ENCODE peak calls at places on chromosome 1, in ten cellular contexts. Q is heart left ventricle, E is foreskin fibroblast, V is ascending aorta, Z is right atrium auricular region, F is mucosa of descending colon, X is spleen, N is prostate gland, C is testis, Y is HCT116. K is an unnamed sample.

GRCh38 chr1:225462714-225463574 is 35.1 kb upstream of the LBR start:
- DNase-seq in Q (no peak), E (peak; percentile 42), V (no peak), Z (no peak), F (peak; percentile 66), X (peak; percentile 44), N (no peak), C (no peak), Y (no peak), K (no peak)

GRCh38 chr1:97033949-97034348 is 312.4 kb downstream of the PTBP2 start:
- DNase-seq in Q (no peak), E (no peak), V (no peak), Z (no peak), F (no peak), X (no peak), N (no peak), C (no peak), Y (no peak), K (no peak)

GRCh38 chr1:231216515-231216914 is 24.5 kb upstream of the GNPAT start:
- DNase-seq in Q (no peak), E (no peak), V (no peak), Z (no peak), F (peak; percentile 63), X (peak; percentile 65), N (no peak), C (no peak), Y (no peak), K (no peak)

GRCh38 chr1:231810415-231810814 is 183.8 kb downstream of the DISC1 start:
- DNase-seq in Q (no peak), E (no peak), V (no peak), Z (no peak), F (no peak), X (no peak), N (no peak), C (no peak), Y (no peak), K (no peak)

GRCh38 chr1:235455806-235456205 is 48.4 kb downstream of the B3GALNT2 start:
- DNase-seq in Q (no peak), E (no peak), V (no peak), Z (no peak), F (no peak), X (no peak), N (no peak), C (no peak), Y (no peak), K (no peak)

GRCh38 chr1:21818661-21819060 is 6.6 kb downstream of the LDLRAD2 start:
- DNase-seq in Q (no peak), E (peak; percentile 36), V (no peak), Z (no peak), F (peak; percentile 56), X (peak; percentile 76), N (no peak), C (peak; percentile 37), Y (peak; percentile 12), K (no peak)

GRCh38 chr1:162561616-162562451 is at the start of gene UAP1:
- DNase-seq in Q (no peak), E (no peak), V (no peak), Z (no peak), F (peak; percentile 38), X (no peak), N (peak; percentile 22), C (peak; percentile 42), Y (no peak), K (no peak)

GRCh38 chr1:158185770-158186705 is 5.3 kb downstream of the CD1D start:
- DNase-seq in Q (no peak), E (peak; percentile 4), V (no peak), Z (no peak), F (no peak), X (no peak), N (no peak), C (no peak), Y (no peak), K (no peak)

DNA sequence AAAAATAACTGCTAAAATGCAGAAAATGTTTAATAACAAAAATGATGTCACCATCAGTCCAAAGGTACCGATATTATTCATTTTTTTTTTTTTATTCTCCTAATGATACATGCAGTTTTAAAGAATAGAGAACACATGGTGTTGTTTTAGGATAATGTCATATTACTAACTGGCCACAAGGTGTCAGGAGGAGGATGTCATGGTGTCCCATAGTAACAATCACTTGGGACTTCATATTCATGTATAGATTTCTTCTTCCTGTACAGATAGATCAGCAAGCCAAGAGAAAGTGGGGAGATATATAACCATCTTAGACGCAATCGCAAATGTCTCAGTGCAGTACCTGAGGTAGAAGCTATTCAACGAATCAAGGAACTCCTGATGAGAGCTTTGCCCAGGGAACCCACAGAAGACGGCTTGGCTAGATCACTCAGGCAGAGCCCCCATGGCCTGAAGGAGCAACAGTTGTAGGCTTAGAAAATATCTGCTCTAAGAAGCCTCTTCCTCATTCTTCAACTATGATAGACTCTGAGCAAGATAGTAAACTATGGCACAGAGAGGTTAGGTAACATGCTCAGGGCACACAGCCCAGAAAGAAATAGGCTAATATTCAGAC is 12.3 kb downstream of the OR2T11 start:
- DNase-seq in Q (no peak), E (peak; percentile 6), V (no peak), Z (no peak), F (no peak), X (no peak), N (no peak), C (no peak), Y (peak; percentile 6), K (no peak)
- TF ChIP-seq CTCF in Q (peak; percentile 34), E (no peak), V (peak; percentile 15), Z (no peak), F (no peak), X (peak; percentile 58), N (peak; percentile 78), C (peak; percentile 25), Y (peak; percentile 52), K (peak; percentile 28)

GRCh38 chr1:205627956-205628355 is 3.9 kb downstream of the ELK4 start:
- DNase-seq in Q (no peak), E (no peak), V (no peak), Z (no peak), F (no peak), X (no peak), N (no peak), C (no peak), Y (no peak), K (no peak)

GRCh38 chr1:205630651-205631009 is 1.2 kb downstream of the ELK4 start:
- DNase-seq in Q (no peak), E (no peak), V (no peak), Z (no peak), F (no peak), X (no peak), N (no peak), C (no peak), Y (no peak), K (no peak)

GRCh38 chr1:205631010-205631726 is 643 bp downstream of the ELK4 start:
- DNase-seq in Q (peak; percentile 76), E (peak; percentile 78), V (no peak), Z (peak; percentile 63), F (peak; percentile 82), X (peak; percentile 94), N (peak; percentile 57), C (peak; percentile 71), Y (peak; percentile 43), K (peak; percentile 51)

GRCh38 chr1:205630241-205630640 is 1.6 kb downstream of the ELK4 start:
- DNase-seq in Q (no peak), E (peak; percentile 51), V (no peak), Z (no peak), F (no peak), X (no peak), N (no peak), C (no peak), Y (no peak), K (no peak)

DNA sequence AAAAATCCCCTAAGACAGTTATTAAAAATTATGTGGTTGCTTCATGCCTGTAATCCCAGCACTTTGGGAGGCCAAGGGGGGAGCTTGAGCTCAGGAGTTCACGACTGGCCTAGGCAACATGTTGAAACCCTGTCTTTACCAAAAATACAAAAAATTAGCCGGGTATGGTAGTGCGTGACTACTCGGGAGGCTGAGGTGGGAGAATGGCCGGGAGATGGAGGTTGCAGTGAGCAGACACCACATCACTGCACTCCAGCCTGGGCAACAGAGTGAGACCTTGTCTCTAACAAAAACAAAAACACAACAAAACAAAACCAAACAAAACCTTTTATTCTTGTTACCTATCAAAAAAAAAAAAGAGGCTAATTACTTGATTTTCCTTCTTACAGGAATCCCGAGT is 2.1 kb downstream of the ELK4 start:
- DNase-seq in Q (no peak), E (no peak), V (no peak), Z (no peak), F (no peak), X (no peak), N (no peak), C (no peak), Y (no peak), K (no peak)
- H3K4me3 ChIP-seq in Q (no peak overlapping the region), E (peak overlapping the region; percentile 94), V (no peak overlapping the region), Z (no peak overlapping the region), F (no peak overlapping the region), X (peak overlapping the region; percentile 64), N (no peak overlapping the region), C (no peak overlapping the region), Y (peak overlapping the region; percentile 88), K (no peak overlapping the region)

GRCh38 chr1:32816676-32817158 is 441 bp downstream of the YARS1 start:
- DNase-seq in Q (no peak), E (peak; percentile 41), V (no peak), Z (peak; percentile 59), F (peak; percentile 38), X (no peak), N (no peak), C (no peak), Y (no peak), K (no peak)

GRCh38 chr1:32817815-32818786 is 648 bp downstream of the S100PBP start:
- DNase-seq in Q (peak; percentile 89), E (peak; percentile 74), V (peak; percentile 13), Z (peak; percentile 76), F (peak; percentile 74), X (no peak), N (peak; percentile 74), C (peak; percentile 67), Y (peak; percentile 32), K (peak; percentile 78)

GRCh38 chr1:32818804-32819541 is 1.5 kb downstream of the S100PBP start:
- DNase-seq in Q (no peak), E (no peak), V (no peak), Z (no peak), F (peak; percentile 29), X (no peak), N (no peak), C (no peak), Y (no peak), K (no peak)

GRCh38 chr1:32813941-32814739 is 3.0 kb downstream of the YARS1 start:
- DNase-seq in Q (no peak), E (peak; percentile 50), V (no peak), Z (no peak), F (no peak), X (no peak), N (no peak), C (no peak), Y (peak; percentile 64), K (no peak)

DNA sequence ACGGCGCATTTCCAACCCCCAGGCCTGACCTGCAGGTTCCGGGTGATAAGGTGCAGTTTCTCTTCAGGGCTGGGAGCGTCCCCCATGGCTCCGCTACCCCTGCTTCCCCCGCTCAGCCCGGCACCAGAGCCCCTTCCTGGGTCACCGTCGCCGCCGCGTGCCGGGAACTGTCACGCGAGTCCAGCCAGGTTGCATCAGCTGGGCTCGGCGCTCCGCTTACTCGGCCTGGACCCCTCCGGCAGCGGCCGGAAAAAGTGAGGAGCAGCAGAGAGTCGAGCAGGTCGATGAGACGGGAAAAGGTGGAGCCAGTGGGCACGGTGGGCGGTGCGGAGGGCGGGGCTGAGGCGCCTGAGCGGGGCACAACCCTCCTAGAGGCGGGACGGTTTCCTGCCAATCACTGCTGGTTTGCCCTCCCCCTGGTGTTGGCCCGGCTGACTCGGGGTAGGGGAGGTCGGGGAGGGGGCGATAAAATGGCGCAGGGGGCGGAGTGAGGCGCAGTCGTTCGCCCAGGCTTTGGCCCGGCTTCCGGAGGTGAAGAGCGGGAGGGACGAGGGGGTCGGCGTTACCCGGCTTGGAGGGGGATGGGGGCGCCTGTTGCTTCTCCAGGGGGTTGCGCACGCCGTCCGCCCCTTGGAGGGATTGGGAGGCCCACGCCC is at the start of the genes S100PBP and YARS1:
- DNase-seq in Q (peak; percentile 100), E (peak; percentile 100), V (peak; percentile 94), Z (peak; percentile 99), F (peak; percentile 100), X (peak; percentile 100), N (peak; percentile 99), C (peak; percentile 99), Y (peak; percentile 95), K (peak; percentile 100)
- TF ChIP-seq CTCF in Q (no peak), E (no peak), V (no peak), Z (no peak), F (peak; percentile 5), X (peak; percentile 22), N (peak; percentile 60), C (peak; percentile 15), Y (no peak), K (no peak)

GRCh38 chr1:44802306-44803061 is 2.3 kb downstream of the PLK3 start:
- DNase-seq in Q (peak; percentile 51), E (peak; percentile 51), V (no peak), Z (no peak), F (no peak), X (peak; percentile 79), N (no peak), C (no peak), Y (no peak), K (no peak)

GRCh38 chr1:44801491-44802305 is 1.5 kb downstream of the PLK3 start:
- DNase-seq in Q (peak; percentile 67), E (peak; percentile 47), V (no peak), Z (no peak), F (no peak), X (peak; percentile 84), N (no peak), C (no peak), Y (no peak), K (no peak)

GRCh38 chr1:44803062-44803311 is 2.8 kb downstream of the PLK3 start:
- DNase-seq in Q (no peak), E (peak; percentile 1), V (no peak), Z (no peak), F (no peak), X (no peak), N (no peak), C (no peak), Y (no peak), K (no peak)

GRCh38 chr1:44798481-44799365 is 1.5 kb upstream of the PLK3 start:
- DNase-seq in Q (no peak), E (peak; percentile 1), V (peak; percentile 9), Z (no peak), F (no peak), X (peak; percentile 80), N (no peak), C (no peak), Y (no peak), K (no peak)

DNA sequence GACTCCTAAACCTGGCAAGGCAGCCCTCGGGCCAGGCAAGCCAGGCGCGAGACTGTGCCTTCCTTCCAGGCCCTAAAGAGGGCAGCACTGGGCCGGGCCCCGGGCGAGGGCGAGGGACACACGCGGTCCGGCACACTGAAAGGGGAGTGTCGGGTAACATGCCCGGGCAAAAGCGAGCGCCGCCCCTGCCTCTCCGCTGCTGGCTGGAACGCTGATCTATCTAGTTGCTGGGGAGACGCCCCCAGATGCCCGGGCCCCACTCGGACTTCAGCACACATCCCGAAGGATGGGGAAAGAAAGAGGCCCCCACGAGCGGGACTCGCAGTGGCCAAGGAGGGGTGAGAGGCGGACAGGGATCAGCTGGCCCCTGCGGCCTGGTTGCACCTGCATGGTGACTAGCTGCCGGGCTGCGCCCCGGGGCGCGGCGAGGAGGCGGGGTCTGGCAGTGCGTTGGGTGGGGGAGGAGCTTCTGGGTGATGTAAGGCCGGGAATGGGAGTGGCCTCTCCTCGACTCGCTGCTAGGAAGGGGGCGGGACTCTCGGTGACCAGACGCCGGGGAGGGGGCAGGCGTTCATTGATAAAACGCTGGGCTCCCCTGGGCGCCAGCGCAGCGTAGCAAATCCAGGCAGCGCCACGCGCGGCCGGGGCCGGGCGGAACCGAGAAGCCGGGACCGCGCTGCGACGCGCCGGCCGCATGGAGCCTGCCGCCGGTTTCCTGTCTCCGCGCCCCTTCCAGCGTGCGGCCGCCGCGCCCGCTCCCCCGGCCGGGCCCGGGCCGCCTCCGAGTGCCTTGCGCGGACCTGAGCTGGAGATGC is at the start of gene PLK3:
- DNase-seq in Q (peak; percentile 99), E (peak; percentile 99), V (peak; percentile 94), Z (peak; percentile 98), F (peak; percentile 99), X (peak; percentile 100), N (peak; percentile 97), C (peak; percentile 99), Y (peak; percentile 96), K (peak; percentile 98)
- H3K4me3 ChIP-seq in Q (peak within 1 kb of the TSS; percentile 84), E (peak within 1 kb of the TSS; percentile 75), V (peak within 1 kb of the TSS; percentile 91), Z (peak within 1 kb of the TSS; percentile 78), F (peak within 1 kb of the TSS; percentile 57), X (peak within 1 kb of the TSS; percentile 68), N (peak within 1 kb of the TSS; percentile 65), C (peak within 1 kb of the TSS; percentile 83), Y (peak within 1 kb of the TSS; percentile 91), K (peak within 1 kb of the TSS; percentile 68)

K was measured in lung.